ENCODE peak calls at places on chromosomes 2 and 18, in five cellular contexts. One of them, this sample, is unnamed.

GRCh38 chr2:1591978-1592907 is 152.1 kb downstream of the PXDN start:
- DNase-seq in Calu3: no peak
- DNase-seq in right atrium auricular region: peak; percentile 91
- DNase-seq in WERI-Rb-1: peak; percentile 95
- DNase-seq in CD4-positive, alpha-beta T cell: no peak
- DNase-seq in this sample: no peak

GRCh38 chr2:10477443-10478297 is 29.5 kb upstream of the ODC1 start:
- DNase-seq in Calu3: no peak
- DNase-seq in right atrium auricular region: no peak
- DNase-seq in WERI-Rb-1: no peak
- DNase-seq in CD4-positive, alpha-beta T cell: no peak
- DNase-seq in this sample: no peak

GRCh38 chr2:96464651-96465050 is 40.5 kb downstream of the NEURL3 start:
- DNase-seq in Calu3: no peak
- DNase-seq in right atrium auricular region: no peak
- DNase-seq in WERI-Rb-1: peak; percentile 53
- DNase-seq in CD4-positive, alpha-beta T cell: no peak
- DNase-seq in this sample: no peak

GRCh38 chr2:142044168-142044567 is 86.6 kb downstream of the LRP1B start:
- DNase-seq in Calu3: no peak
- DNase-seq in right atrium auricular region: no peak
- DNase-seq in WERI-Rb-1: no peak
- DNase-seq in CD4-positive, alpha-beta T cell: no peak
- DNase-seq in this sample: no peak

GRCh38 chr2:240590681-240591111 is 4.2 kb downstream of the CAPN10 start:
- DNase-seq in Calu3: no peak
- DNase-seq in right atrium auricular region: no peak
- DNase-seq in WERI-Rb-1: no peak
- DNase-seq in CD4-positive, alpha-beta T cell: no peak
- DNase-seq in this sample: no peak

GRCh38 chr2:85942346-85942957 is 53.7 kb upstream of the ST3GAL5 start:
- DNase-seq in Calu3: no peak
- DNase-seq in right atrium auricular region: no peak
- DNase-seq in WERI-Rb-1: no peak
- DNase-seq in CD4-positive, alpha-beta T cell: no peak
- DNase-seq in this sample: no peak

GRCh38 chr2:165193178-165193777 is 10.6 kb downstream of the SCN3A start:
- DNase-seq in Calu3: no peak
- DNase-seq in right atrium auricular region: no peak
- DNase-seq in WERI-Rb-1: no peak
- DNase-seq in CD4-positive, alpha-beta T cell: no peak
- DNase-seq in this sample: no peak

GRCh38 chr2:143521404-143521803 is 392.2 kb downstream of the ARHGAP15 start:
- DNase-seq in Calu3: no peak
- DNase-seq in right atrium auricular region: no peak
- DNase-seq in WERI-Rb-1: no peak
- DNase-seq in CD4-positive, alpha-beta T cell: no peak
- DNase-seq in this sample: no peak

GRCh38 chr2:241846406-241846805 is 12.3 kb downstream of the PDCD1 start:
- DNase-seq in Calu3: no peak
- DNase-seq in right atrium auricular region: no peak
- DNase-seq in WERI-Rb-1: no peak
- DNase-seq in CD4-positive, alpha-beta T cell: no peak
- DNase-seq in this sample: no peak

GRCh38 chr18:72542993-72543361 is 1.2 kb downstream of the CBLN2 start:
- DNase-seq in Calu3: no peak
- DNase-seq in right atrium auricular region: no peak
- DNase-seq in WERI-Rb-1: peak; percentile 17
- DNase-seq in CD4-positive, alpha-beta T cell: no peak
- DNase-seq in this sample: no peak

GRCh38 chr2:62578837-62579640 is 73.0 kb upstream of the TMEM17 start:
- DNase-seq in Calu3: peak; percentile 71
- DNase-seq in right atrium auricular region: no peak
- DNase-seq in WERI-Rb-1: no peak
- DNase-seq in CD4-positive, alpha-beta T cell: no peak
- DNase-seq in this sample: no peak

GRCh38 chr2:44753552-44754285 is 187.8 kb upstream of the SIX3 start:
- DNase-seq in Calu3: no peak
- DNase-seq in right atrium auricular region: no peak
- DNase-seq in WERI-Rb-1: peak; percentile 39
- DNase-seq in CD4-positive, alpha-beta T cell: no peak
- DNase-seq in this sample: peak; percentile 36

GRCh38 chr18:76459687-76460350 is 35.2 kb downstream of the ZNF516 start:
- DNase-seq in Calu3: peak; percentile 73
- DNase-seq in right atrium auricular region: peak; percentile 82
- DNase-seq in WERI-Rb-1: no peak
- DNase-seq in CD4-positive, alpha-beta T cell: no peak
- DNase-seq in this sample: no peak

GRCh38 chr2:45885111-45885685 is 233.7 kb downstream of the PRKCE start:
- DNase-seq in Calu3: no peak
- DNase-seq in right atrium auricular region: no peak
- DNase-seq in WERI-Rb-1: no peak
- DNase-seq in CD4-positive, alpha-beta T cell: no peak
- DNase-seq in this sample: no peak

GRCh38 chr2:42852798-42853197 is 60.4 kb upstream of the HAAO start:
- DNase-seq in Calu3: no peak
- DNase-seq in right atrium auricular region: no peak
- DNase-seq in WERI-Rb-1: no peak
- DNase-seq in CD4-positive, alpha-beta T cell: no peak
- DNase-seq in this sample: no peak

GRCh38 chr2:109669731-109670130 is 55.6 kb downstream of the SOWAHC start:
- DNase-seq in Calu3: no peak
- DNase-seq in right atrium auricular region: no peak
- DNase-seq in WERI-Rb-1: no peak
- DNase-seq in CD4-positive, alpha-beta T cell: no peak
- DNase-seq in this sample: no peak

GRCh38 chr2:85754313-85755095 is 713 bp downstream of the ATOH8 start:
- DNase-seq in Calu3: peak; percentile 30
- DNase-seq in right atrium auricular region: no peak
- DNase-seq in WERI-Rb-1: peak; percentile 36
- DNase-seq in CD4-positive, alpha-beta T cell: no peak
- DNase-seq in this sample: no peak

GRCh38 chr18:2984703-2985261 is 28.2 kb downstream of the LPIN2 start:
- DNase-seq in Calu3: peak; percentile 74
- DNase-seq in right atrium auricular region: no peak
- DNase-seq in WERI-Rb-1: no peak
- DNase-seq in CD4-positive, alpha-beta T cell: no peak
- DNase-seq in this sample: no peak

GRCh38 chr2:158726906-158727592 is 68.1 kb upstream of the DAPL1 start:
- DNase-seq in Calu3: no peak
- DNase-seq in right atrium auricular region: no peak
- DNase-seq in WERI-Rb-1: peak; percentile 77
- DNase-seq in CD4-positive, alpha-beta T cell: no peak
- DNase-seq in this sample: no peak

GRCh38 chr2:134919360-134920210 is 963 bp downstream of the CCNT2 start:
- DNase-seq in Calu3: no peak
- DNase-seq in right atrium auricular region: peak; percentile 60
- DNase-seq in WERI-Rb-1: no peak
- DNase-seq in CD4-positive, alpha-beta T cell: no peak
- DNase-seq in this sample: no peak

GRCh38 chr2:238119756-238120462 is 18.6 kb upstream of the KLHL30 start:
- DNase-seq in Calu3: no peak
- DNase-seq in right atrium auricular region: no peak
- DNase-seq in WERI-Rb-1: no peak
- DNase-seq in CD4-positive, alpha-beta T cell: no peak
- DNase-seq in this sample: no peak
- TF ChIP-seq CTCF in Calu3: no peak
- TF ChIP-seq CTCF in right atrium auricular region: no peak
- TF ChIP-seq CTCF in WERI-Rb-1: no peak
- TF ChIP-seq CTCF in CD4-positive, alpha-beta T cell: no peak
- TF ChIP-seq CTCF in this sample: no peak

DNA sequence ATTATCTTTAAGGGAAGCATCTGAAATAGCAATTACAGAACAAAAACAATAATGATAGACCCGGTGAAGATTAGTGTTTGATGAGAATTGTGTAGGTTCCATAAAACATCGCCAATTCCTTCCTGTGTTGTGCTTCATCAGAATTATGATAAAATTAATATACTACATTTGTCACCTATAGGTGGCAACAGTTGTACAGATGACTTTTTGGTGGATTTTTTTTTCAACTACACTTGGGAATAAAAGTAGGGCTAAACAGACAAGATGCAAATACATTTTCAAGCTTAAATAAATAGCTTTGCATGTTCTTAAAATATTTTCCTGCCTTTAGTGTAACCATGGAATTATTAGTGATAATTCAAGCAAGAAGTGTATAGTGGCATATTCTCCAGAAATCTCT is 7.0 kb upstream of the LYPD1 start:
- DNase-seq in Calu3: no peak
- DNase-seq in right atrium auricular region: no peak
- DNase-seq in WERI-Rb-1: no peak
- DNase-seq in CD4-positive, alpha-beta T cell: no peak
- DNase-seq in this sample: no peak
- TF ChIP-seq CTCF in Calu3: no peak
- TF ChIP-seq CTCF in right atrium auricular region: peak; percentile 20
- TF ChIP-seq CTCF in WERI-Rb-1: no peak
- TF ChIP-seq CTCF in CD4-positive, alpha-beta T cell: no peak
- TF ChIP-seq CTCF in this sample: peak; percentile 36

GRCh38 chr18:32286749-32287148 is 96.9 kb downstream of the MEP1B start:
- DNase-seq in Calu3: no peak
- DNase-seq in right atrium auricular region: no peak
- DNase-seq in WERI-Rb-1: no peak
- DNase-seq in CD4-positive, alpha-beta T cell: no peak
- DNase-seq in this sample: no peak

GRCh38 chr18:32287873-32288272 is 98.0 kb downstream of the MEP1B start:
- DNase-seq in Calu3: no peak
- DNase-seq in right atrium auricular region: no peak
- DNase-seq in WERI-Rb-1: no peak
- DNase-seq in CD4-positive, alpha-beta T cell: no peak
- DNase-seq in this sample: no peak

GRCh38 chr18:32287249-32287648 is 97.4 kb downstream of the MEP1B start:
- DNase-seq in Calu3: no peak
- DNase-seq in right atrium auricular region: peak; percentile 67
- DNase-seq in WERI-Rb-1: no peak
- DNase-seq in CD4-positive, alpha-beta T cell: no peak
- DNase-seq in this sample: no peak

GRCh38 chr18:32293107-32293506 is 103.3 kb downstream of the MEP1B start:
- DNase-seq in Calu3: no peak
- DNase-seq in right atrium auricular region: no peak
- DNase-seq in WERI-Rb-1: no peak
- DNase-seq in CD4-positive, alpha-beta T cell: no peak
- DNase-seq in this sample: no peak

DNA sequence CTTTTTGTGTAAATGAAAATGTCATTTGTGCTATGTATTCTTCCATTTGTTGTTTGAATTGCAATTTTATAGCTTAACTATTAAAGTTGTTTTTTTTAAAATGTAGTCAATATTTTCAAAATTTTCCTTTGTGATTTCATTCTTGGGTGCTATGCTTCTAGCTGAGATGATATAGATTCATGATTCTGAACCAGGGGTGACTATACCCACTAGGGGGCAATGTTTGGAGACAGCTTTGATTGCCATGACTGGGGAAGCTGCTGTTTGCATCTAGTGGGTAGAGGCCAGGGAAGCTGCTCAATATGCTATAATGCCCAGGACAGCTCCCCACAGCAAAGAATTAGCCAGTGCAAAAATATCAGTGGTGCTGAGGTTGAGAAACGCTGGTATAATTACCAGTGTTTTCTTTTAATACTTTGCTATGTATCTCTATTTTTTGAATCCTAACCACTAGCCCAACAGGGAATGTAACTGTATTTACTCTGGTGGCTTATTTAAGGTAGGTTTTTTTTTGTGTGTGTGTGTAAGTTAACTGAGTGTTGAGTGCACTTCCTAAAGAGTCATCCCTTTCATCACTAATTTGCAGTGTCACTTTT is 99.7 kb downstream of the MEP1B start:
- DNase-seq in Calu3: peak; percentile 77
- DNase-seq in right atrium auricular region: no peak
- DNase-seq in WERI-Rb-1: peak; percentile 47
- DNase-seq in CD4-positive, alpha-beta T cell: no peak
- DNase-seq in this sample: peak; percentile 47
- TF ChIP-seq CTCF in Calu3: peak; percentile 57
- TF ChIP-seq CTCF in right atrium auricular region: peak; percentile 70
- TF ChIP-seq CTCF in WERI-Rb-1: peak; percentile 63
- TF ChIP-seq CTCF in CD4-positive, alpha-beta T cell: peak; percentile 49
- TF ChIP-seq CTCF in this sample: peak; percentile 76

GRCh38 chr2:129884221-129884786 is 95.2 kb upstream of the RAB6C start:
- DNase-seq in Calu3: no peak
- DNase-seq in right atrium auricular region: no peak
- DNase-seq in WERI-Rb-1: no peak
- DNase-seq in CD4-positive, alpha-beta T cell: no peak
- DNase-seq in this sample: no peak

GRCh38 chr2:129883121-129883520 is 96.3 kb upstream of the RAB6C start:
- DNase-seq in Calu3: no peak
- DNase-seq in right atrium auricular region: no peak
- DNase-seq in WERI-Rb-1: no peak
- DNase-seq in CD4-positive, alpha-beta T cell: no peak
- DNase-seq in this sample: no peak

GRCh38 chr2:129887688-129888266 is 91.7 kb upstream of the RAB6C start:
- DNase-seq in Calu3: no peak
- DNase-seq in right atrium auricular region: no peak
- DNase-seq in WERI-Rb-1: no peak
- DNase-seq in CD4-positive, alpha-beta T cell: no peak
- DNase-seq in this sample: no peak

GRCh38 chr2:129888461-129888860 is 91.0 kb upstream of the RAB6C start:
- DNase-seq in Calu3: no peak
- DNase-seq in right atrium auricular region: no peak
- DNase-seq in WERI-Rb-1: no peak
- DNase-seq in CD4-positive, alpha-beta T cell: no peak
- DNase-seq in this sample: no peak

GRCh38 chr2:129885735-129886134 is 93.7 kb upstream of the RAB6C start:
- DNase-seq in Calu3: no peak
- DNase-seq in right atrium auricular region: no peak
- DNase-seq in WERI-Rb-1: peak; percentile 52
- DNase-seq in CD4-positive, alpha-beta T cell: no peak
- DNase-seq in this sample: no peak
- TF ChIP-seq CTCF in Calu3: no peak
- TF ChIP-seq CTCF in right atrium auricular region: peak; percentile 27
- TF ChIP-seq CTCF in WERI-Rb-1: peak; percentile 81
- TF ChIP-seq CTCF in CD4-positive, alpha-beta T cell: no peak
- TF ChIP-seq CTCF in this sample: peak; percentile 32

This sample was measured in D721Med.